ENCODE peak calls at places on chromosome 22, in nine cellular contexts. One of them, this sample, is unnamed. For H3K4me1, the result is how much of the 10 kb centered on the place peaks cover.

GRCh38 chr22:19109198-19110063 is 12.8 kb downstream of the DGCR2 start:
- DNase-seq in heart left ventricle: no peak
- DNase-seq in Peyer's patch: no peak
- DNase-seq in body of pancreas: peak
- DNase-seq in HCT116: no peak
- DNase-seq in sigmoid colon: no peak
- DNase-seq in A549: peak
- DNase-seq in uterus: no peak
- DNase-seq in K562: no peak
- DNase-seq in this sample: no peak

GRCh38 chr22:44931077-44931540 is 78.7 kb downstream of the PHF21B start:
- DNase-seq in A549: no peak
- DNase-seq in body of pancreas: no peak
- DNase-seq in Peyer's patch: no peak
- DNase-seq in K562: no peak
- DNase-seq in uterus: peak
- DNase-seq in HCT116: no peak
- DNase-seq in sigmoid colon: no peak
- DNase-seq in heart left ventricle: peak
- DNase-seq in this sample: no peak

GRCh38 chr22:37929390-37929789 is 23.3 kb downstream of the MICALL1 start:
- DNase-seq in A549: no peak
- DNase-seq in Peyer's patch: no peak
- DNase-seq in body of pancreas: peak
- DNase-seq in uterus: no peak
- DNase-seq in heart left ventricle: no peak
- DNase-seq in K562: no peak
- DNase-seq in HCT116: no peak
- DNase-seq in sigmoid colon: no peak
- DNase-seq in this sample: no peak

GRCh38 chr22:26367402-26368245 is 61.4 kb upstream of the ASPHD2 start:
- DNase-seq in Peyer's patch: no peak
- DNase-seq in heart left ventricle: no peak
- DNase-seq in HCT116: peak
- DNase-seq in body of pancreas: peak
- DNase-seq in K562: peak
- DNase-seq in uterus: no peak
- DNase-seq in A549: peak
- DNase-seq in sigmoid colon: no peak
- DNase-seq in this sample: no peak

GRCh38 chr22:45503071-45503815 is 560 bp downstream of the FBLN1 start:
- DNase-seq in Peyer's patch: peak
- DNase-seq in sigmoid colon: no peak
- DNase-seq in uterus: no peak
- DNase-seq in K562: no peak
- DNase-seq in heart left ventricle: no peak
- DNase-seq in body of pancreas: no peak
- DNase-seq in A549: no peak
- DNase-seq in HCT116: no peak
- DNase-seq in this sample: no peak

GRCh38 chr22:19193879-19194278 is 15.3 kb upstream of the SLC25A1 start:
- DNase-seq in uterus: no peak
- DNase-seq in Peyer's patch: no peak
- DNase-seq in K562: no peak
- DNase-seq in heart left ventricle: no peak
- DNase-seq in HCT116: no peak
- DNase-seq in sigmoid colon: no peak
- DNase-seq in body of pancreas: no peak
- DNase-seq in A549: no peak
- DNase-seq in this sample: no peak

GRCh38 chr22:33887173-33887572 is 33.1 kb downstream of the LARGE1 start:
- DNase-seq in uterus: no peak
- DNase-seq in HCT116: no peak
- DNase-seq in heart left ventricle: no peak
- DNase-seq in K562: no peak
- DNase-seq in A549: no peak
- DNase-seq in body of pancreas: no peak
- DNase-seq in Peyer's patch: no peak
- DNase-seq in sigmoid colon: no peak
- DNase-seq in this sample: no peak

GRCh38 chr22:49155039-49155808 is 672.4 kb downstream of the BRD1 start:
- DNase-seq in heart left ventricle: peak
- DNase-seq in Peyer's patch: no peak
- DNase-seq in K562: no peak
- DNase-seq in A549: no peak
- DNase-seq in HCT116: no peak
- DNase-seq in body of pancreas: no peak
- DNase-seq in uterus: no peak
- DNase-seq in sigmoid colon: no peak
- DNase-seq in this sample: no peak

GRCh38 chr22:20256562-20257473 is 11.3 kb downstream of the RTN4R start:
- DNase-seq in uterus: no peak
- DNase-seq in Peyer's patch: no peak
- DNase-seq in K562: peak
- DNase-seq in heart left ventricle: no peak
- DNase-seq in HCT116: no peak
- DNase-seq in A549: no peak
- DNase-seq in body of pancreas: no peak
- DNase-seq in sigmoid colon: no peak
- DNase-seq in this sample: no peak

GRCh38 chr22:46185263-46185662 is 34.9 kb downstream of the PPARA start:
- DNase-seq in K562: no peak
- DNase-seq in sigmoid colon: no peak
- DNase-seq in heart left ventricle: no peak
- DNase-seq in body of pancreas: no peak
- DNase-seq in A549: no peak
- DNase-seq in uterus: no peak
- DNase-seq in HCT116: no peak
- DNase-seq in Peyer's patch: no peak
- DNase-seq in this sample: no peak

GRCh38 chr22:25692965-25693565 is 48.9 kb upstream of the MYO18B start:
- DNase-seq in heart left ventricle: no peak
- DNase-seq in body of pancreas: no peak
- DNase-seq in Peyer's patch: no peak
- DNase-seq in A549: no peak
- DNase-seq in uterus: no peak
- DNase-seq in sigmoid colon: no peak
- DNase-seq in HCT116: no peak
- DNase-seq in K562: no peak
- DNase-seq in this sample: no peak

GRCh38 chr22:42076764-42077485 is 2.6 kb upstream of the SMDT1 start:
- DNase-seq in K562: no peak
- DNase-seq in A549: no peak
- DNase-seq in heart left ventricle: no peak
- DNase-seq in sigmoid colon: peak
- DNase-seq in HCT116: no peak
- DNase-seq in body of pancreas: no peak
- DNase-seq in Peyer's patch: no peak
- DNase-seq in uterus: no peak
- DNase-seq in this sample: no peak

GRCh38 chr22:42077486-42078125 is 1.9 kb upstream of the SMDT1 start:
- DNase-seq in heart left ventricle: no peak
- DNase-seq in sigmoid colon: no peak
- DNase-seq in body of pancreas: no peak
- DNase-seq in A549: no peak
- DNase-seq in Peyer's patch: no peak
- DNase-seq in HCT116: no peak
- DNase-seq in uterus: no peak
- DNase-seq in K562: no peak
- DNase-seq in this sample: no peak

GRCh38 chr22:42080287-42080686 is 787 bp downstream of the SMDT1 start:
- DNase-seq in body of pancreas: peak
- DNase-seq in sigmoid colon: no peak
- DNase-seq in Peyer's patch: no peak
- DNase-seq in A549: peak
- DNase-seq in HCT116: no peak
- DNase-seq in uterus: no peak
- DNase-seq in K562: no peak
- DNase-seq in heart left ventricle: no peak
- DNase-seq in this sample: no peak

GRCh38 chr22:42078469-42079318 is 806 bp upstream of the SMDT1 start:
- DNase-seq in body of pancreas: peak
- DNase-seq in K562: no peak
- DNase-seq in HCT116: no peak
- DNase-seq in Peyer's patch: no peak
- DNase-seq in heart left ventricle: no peak
- DNase-seq in A549: no peak
- DNase-seq in sigmoid colon: no peak
- DNase-seq in uterus: no peak
- DNase-seq in this sample: no peak

GRCh38 chr22:42079319-42080251 is at the start of gene SMDT1:
- DNase-seq in heart left ventricle: peak
- DNase-seq in uterus: peak
- DNase-seq in Peyer's patch: peak
- DNase-seq in sigmoid colon: peak
- DNase-seq in HCT116: peak
- DNase-seq in body of pancreas: peak
- DNase-seq in K562: peak
- DNase-seq in A549: peak
- DNase-seq in this sample: peak
- TF ChIP-seq POLR2A in heart left ventricle: peak
- TF ChIP-seq POLR2A in uterus: peak
- TF ChIP-seq POLR2A in Peyer's patch: peak
- TF ChIP-seq POLR2A in sigmoid colon: peak
- TF ChIP-seq POLR2A in HCT116: peak
- TF ChIP-seq POLR2A in body of pancreas: peak
- TF ChIP-seq POLR2A in K562: peak
- TF ChIP-seq POLR2A in A549: peak
- TF ChIP-seq POLR2A in this sample: no peak

DNA sequence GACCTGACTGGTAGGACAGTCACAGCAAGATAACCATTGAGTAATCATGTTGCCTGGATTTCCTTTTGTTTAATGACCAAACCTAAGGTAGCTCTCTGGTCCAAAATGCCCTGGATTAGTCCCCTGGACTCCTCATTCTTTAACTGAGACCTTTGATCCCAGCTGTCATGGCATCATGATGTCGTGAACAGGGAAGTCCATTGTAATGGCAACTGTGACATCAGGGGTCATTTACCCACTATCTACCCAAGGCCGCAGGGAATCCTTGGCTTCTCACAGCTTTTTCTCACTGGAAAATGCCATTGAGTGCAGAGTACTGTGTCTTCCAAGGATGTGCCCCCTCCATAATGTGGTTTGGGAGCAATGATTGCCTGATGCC is 29.1 kb upstream of the IGLL5 start:
- DNase-seq in sigmoid colon: no peak
- DNase-seq in heart left ventricle: no peak
- DNase-seq in uterus: no peak
- DNase-seq in K562: no peak
- DNase-seq in body of pancreas: no peak
- DNase-seq in Peyer's patch: no peak
- DNase-seq in A549: no peak
- DNase-seq in HCT116: no peak
- DNase-seq in this sample: no peak
- H3K4me1 ChIP-seq in sigmoid colon: under half
- H3K4me1 ChIP-seq in heart left ventricle: under half
- H3K4me1 ChIP-seq in uterus: under half
- H3K4me1 ChIP-seq in K562: under half
- H3K4me1 ChIP-seq in body of pancreas: under half
- H3K4me1 ChIP-seq in Peyer's patch: under half
- H3K4me1 ChIP-seq in A549: under half
- H3K4me1 ChIP-seq in HCT116: under half
- H3K4me1 ChIP-seq in this sample: under half

DNA sequence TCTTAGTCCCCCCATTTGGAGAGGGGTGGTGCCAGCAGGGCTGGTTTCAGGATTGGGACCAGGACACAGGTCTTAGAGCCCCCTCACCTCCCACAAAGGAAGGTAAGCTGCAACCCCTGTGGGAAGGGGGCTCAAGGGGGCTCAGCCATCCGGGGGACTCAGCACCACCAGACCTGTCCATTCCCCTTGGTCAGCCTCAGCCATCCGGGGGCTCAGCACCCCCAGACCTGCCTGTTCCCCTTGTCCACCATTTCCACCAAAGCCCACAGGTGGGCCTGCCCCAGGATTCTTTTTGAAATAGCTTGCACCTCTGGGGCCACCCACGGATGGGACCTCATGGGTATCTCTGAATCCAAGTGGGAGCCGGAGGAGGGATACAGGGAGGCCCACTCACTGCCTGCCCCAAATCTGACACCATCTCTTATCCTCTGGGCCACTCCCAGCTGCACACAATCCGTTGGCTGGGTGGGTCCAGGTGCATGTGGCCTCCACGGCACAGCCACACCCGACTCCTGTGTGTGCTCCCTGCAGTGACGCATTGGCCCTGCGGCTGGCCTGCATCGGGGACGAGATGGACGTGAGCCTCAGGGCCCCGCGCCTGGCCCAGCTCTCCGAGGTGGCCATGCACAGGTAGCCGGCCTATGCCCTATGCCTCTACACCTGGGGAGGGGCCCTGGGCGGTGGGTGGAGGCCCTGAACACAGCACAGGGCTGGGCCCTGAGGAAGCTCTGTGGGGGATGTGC is 15.9 kb downstream of the MCAT start:
- DNase-seq in K562: peak
- DNase-seq in uterus: no peak
- DNase-seq in body of pancreas: no peak
- DNase-seq in sigmoid colon: no peak
- DNase-seq in A549: no peak
- DNase-seq in HCT116: peak
- DNase-seq in Peyer's patch: peak
- DNase-seq in heart left ventricle: no peak
- DNase-seq in this sample: no peak
- TF ChIP-seq POLR2A in K562: no peak
- TF ChIP-seq POLR2A in uterus: no peak
- TF ChIP-seq POLR2A in body of pancreas: no peak
- TF ChIP-seq POLR2A in sigmoid colon: peak
- TF ChIP-seq POLR2A in A549: no peak
- TF ChIP-seq POLR2A in HCT116: no peak
- TF ChIP-seq POLR2A in Peyer's patch: peak
- TF ChIP-seq POLR2A in heart left ventricle: no peak
- TF ChIP-seq POLR2A in this sample: no peak

GRCh38 chr22:41110968-41111367 is 18.6 kb downstream of the EP300 start:
- DNase-seq in heart left ventricle: no peak
- DNase-seq in K562: no peak
- DNase-seq in uterus: no peak
- DNase-seq in A549: no peak
- DNase-seq in Peyer's patch: no peak
- DNase-seq in sigmoid colon: no peak
- DNase-seq in HCT116: no peak
- DNase-seq in body of pancreas: no peak
- DNase-seq in this sample: no peak

DNA sequence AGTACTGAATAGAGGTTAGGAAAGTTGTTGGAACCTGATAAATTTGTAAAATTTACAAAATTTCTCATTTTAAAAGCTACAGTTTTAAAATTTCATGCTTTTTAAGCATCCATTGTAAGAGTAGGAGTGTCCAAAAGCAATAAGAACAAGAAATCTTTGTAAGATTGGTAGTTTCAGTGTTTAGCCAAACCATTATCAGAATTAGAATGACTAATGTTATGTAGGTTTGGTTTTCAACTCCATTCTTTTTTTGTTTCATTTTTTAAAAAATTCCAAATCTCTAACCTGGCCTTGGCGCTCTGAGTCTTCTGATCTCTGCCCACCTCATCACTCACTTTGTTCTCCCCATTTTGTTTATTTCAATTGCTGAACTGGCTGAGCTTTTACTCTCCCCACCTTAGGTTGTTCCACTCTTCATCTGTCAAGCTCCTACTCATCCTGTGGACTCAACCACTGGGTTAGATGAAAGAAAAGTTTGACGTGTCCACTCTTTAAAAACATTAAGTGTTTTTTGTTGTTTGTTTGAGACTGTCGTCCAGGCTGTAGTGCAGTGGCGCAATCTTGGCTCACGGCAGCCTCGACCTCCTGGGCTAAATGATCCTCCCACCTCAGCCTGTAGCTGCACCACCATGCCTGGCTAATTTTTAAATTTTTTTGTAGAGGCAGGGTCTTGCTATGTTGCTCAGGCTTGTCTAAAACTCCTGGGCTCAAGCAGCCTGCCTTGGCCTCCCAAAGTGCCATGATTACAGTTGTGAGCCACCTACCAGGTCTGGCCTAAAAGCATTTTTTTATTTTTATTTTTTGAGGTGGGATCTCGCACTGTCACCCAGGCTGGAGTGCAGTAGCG is 14.0 kb downstream of the EP300 start:
- DNase-seq in K562: no peak
- DNase-seq in uterus: peak
- DNase-seq in heart left ventricle: no peak
- DNase-seq in sigmoid colon: no peak
- DNase-seq in Peyer's patch: no peak
- DNase-seq in A549: peak
- DNase-seq in HCT116: no peak
- DNase-seq in body of pancreas: no peak
- DNase-seq in this sample: no peak
- H3K4me1 ChIP-seq in K562: under half
- H3K4me1 ChIP-seq in uterus: under half
- H3K4me1 ChIP-seq in heart left ventricle: under half
- H3K4me1 ChIP-seq in sigmoid colon: under half
- H3K4me1 ChIP-seq in Peyer's patch: under half
- H3K4me1 ChIP-seq in A549: under half
- H3K4me1 ChIP-seq in HCT116: under half
- H3K4me1 ChIP-seq in body of pancreas: under half
- H3K4me1 ChIP-seq in this sample: under half

This sample was measured in esophagus squamous epithelium.